ENCODE peak calls at places on chromosomes 5 and 9, in four cellular contexts. B is tibial artery, E is small intestine, L is SJSA1. T is an unnamed sample.

GRCh38 chr5:145350501-145350900 is 484.6 kb downstream of the PRELID2 start:
- DNase-seq in E (no peak), L (no peak), B (no peak), T (no peak)

GRCh38 chr5:119055267-119055666 is 15.6 kb upstream of the DMXL1 start:
- DNase-seq in E (no peak), B (no peak), L (no peak), T (no peak)

GRCh38 chr9:118170032-118170955 is 466.1 kb downstream of the TLR4 start:
- DNase-seq in B (no peak), E (peak), L (peak), T (no peak)

GRCh38 chr9:75106856-75107255 is 18.5 kb downstream of the OSTF1 start:
- DNase-seq in E (no peak), B (no peak), L (no peak), T (no peak)

GRCh38 chr9:846852-847251 is 5.4 kb downstream of the DMRT1 start:
- DNase-seq in B (no peak), E (no peak), L (no peak), T (no peak)

GRCh38 chr5:144086295-144086694 is 84.2 kb downstream of the YIPF5 start:
- DNase-seq in E (no peak), B (no peak), L (no peak), T (no peak)

GRCh38 chr9:81032030-81032572 is 657.2 kb downstream of the TLE1 start:
- DNase-seq in E (no peak), L (peak), B (peak), T (no peak)

GRCh38 chr5:159161361-159162214 is 47.8 kb downstream of the RNF145 start:
- DNase-seq in L (no peak), E (no peak), B (no peak), T (no peak)

GRCh38 chr5:151074557-151074956 is 6.3 kb downstream of the TNIP1 start:
- DNase-seq in L (no peak), B (no peak), E (no peak), T (no peak)

GRCh38 chr5:151075698-151076331 is 5.0 kb downstream of the TNIP1 start:
- DNase-seq in L (no peak), B (no peak), E (peak), T (peak)

GRCh38 chr5:151072234-151073025 is 8.4 kb downstream of the TNIP1 start:
- DNase-seq in E (peak), B (no peak), L (peak), T (no peak)

GRCh38 chr5:151071021-151071420 is 9.8 kb downstream of the TNIP1 start:
- DNase-seq in L (no peak), E (no peak), B (no peak), T (no peak)

DNA sequence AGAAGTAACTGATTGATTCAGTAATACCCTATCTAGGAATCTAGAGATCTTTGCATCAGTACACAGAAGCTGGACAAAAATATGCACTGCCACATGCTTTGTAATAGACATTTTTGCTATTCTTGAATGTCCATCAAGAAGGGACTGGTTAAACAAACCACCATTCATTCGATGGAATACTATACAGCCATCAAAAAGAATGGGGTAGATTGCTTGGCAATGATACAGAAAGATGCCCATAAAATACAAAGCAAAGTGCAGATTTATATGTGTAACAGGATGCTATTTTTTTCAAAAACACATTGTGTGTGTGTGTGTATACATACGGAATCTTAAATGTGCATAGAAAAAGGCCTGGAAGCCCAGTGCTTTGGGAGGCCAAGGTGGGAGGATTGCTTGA is 7.6 kb downstream of the TNIP1 start:
- DNase-seq in E (no peak), L (no peak), B (no peak), T (no peak)
- H3K27ac ChIP-seq in E (no peak), L (peak), B (peak), T (no peak)

DNA sequence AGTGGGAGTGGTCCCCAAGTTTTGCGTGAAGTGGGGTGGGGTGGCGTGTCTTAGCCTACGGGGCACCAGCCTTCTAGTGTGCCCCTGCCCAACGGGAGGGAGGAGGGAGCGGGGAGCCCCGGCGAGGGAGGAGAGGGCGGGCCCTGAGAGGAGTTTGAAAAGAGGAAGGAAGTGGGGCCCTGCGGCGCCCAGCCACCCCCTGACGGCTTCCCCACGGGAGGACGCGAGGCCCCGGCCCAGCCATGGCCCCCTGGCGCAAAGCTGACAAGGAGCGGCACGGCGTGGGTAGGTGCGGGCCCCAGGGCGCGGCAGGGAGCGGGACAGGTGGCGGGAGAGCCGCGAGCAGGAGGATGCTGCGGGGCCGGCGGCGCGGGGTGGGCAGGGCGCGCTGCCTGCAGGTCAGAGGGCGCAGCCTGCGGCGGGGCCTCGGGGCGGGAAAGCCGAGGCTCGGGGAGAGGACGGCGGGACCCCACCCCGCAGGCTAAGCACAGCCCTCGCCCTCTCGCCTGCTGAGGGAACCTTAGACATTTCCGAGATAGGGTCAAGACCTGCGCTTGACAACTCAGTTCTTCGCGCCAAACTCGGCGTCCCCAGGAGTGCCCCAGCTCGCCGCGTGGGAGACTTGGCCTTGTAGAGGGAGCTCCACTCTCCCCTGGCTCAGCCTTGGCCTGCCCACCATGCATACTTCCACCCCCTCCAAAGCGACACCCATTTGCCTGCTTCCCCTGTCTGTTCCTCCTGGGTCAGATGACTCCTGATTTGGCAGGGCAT is at the start of gene DOCK2:
- DNase-seq in L (peak), B (peak), E (peak), T (peak)
- H3K27ac ChIP-seq in L (no peak), B (no peak), E (peak), T (peak)

DNA sequence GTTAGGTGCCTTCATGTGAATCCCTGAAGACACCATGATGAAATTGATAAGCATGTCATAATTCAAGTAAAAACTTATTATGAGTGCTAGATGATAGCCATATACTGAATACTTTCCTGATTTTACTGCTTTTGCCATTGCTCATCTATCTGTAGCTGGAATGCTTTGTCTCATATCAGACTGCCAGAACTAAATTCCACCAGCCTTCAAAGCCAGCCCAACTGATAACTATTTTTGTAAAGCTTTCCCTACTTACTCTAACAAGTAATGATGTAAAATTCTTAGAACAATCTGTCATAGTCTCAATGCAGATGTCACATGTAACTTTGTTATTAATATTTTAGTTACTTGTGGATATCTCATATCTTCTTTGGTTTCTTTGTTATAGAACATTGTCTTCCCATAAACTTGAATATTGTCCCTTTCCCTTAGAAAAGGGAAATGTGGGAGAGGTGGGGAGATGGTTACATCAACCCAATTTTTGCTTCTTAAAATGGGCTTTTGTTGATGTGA is 128.3 kb downstream of the ZCCHC7 start:
- DNase-seq in L (no peak), B (no peak), E (no peak), T (no peak)
- H3K27ac ChIP-seq in L (no peak), B (no peak), E (no peak), T (no peak)

GRCh38 chr9:104871961-104872527 is 55.9 kb downstream of the ABCA1 start:
- DNase-seq in L (no peak), B (no peak), E (no peak), T (no peak)
- H3K27ac ChIP-seq in L (peak), B (no peak), E (no peak), T (no peak)